ENCODE peak calls at places on chromosome 19, in four cellular contexts. W is occipital lobe, Z is DMS153, M is brain pericyte. C is an unnamed sample.

GRCh38 chr19:2420490-2420889 is 6.9 kb downstream of the TIMM13 start:
- DNase-seq in W (no peak), Z (no peak), M (no peak), C (no peak)

GRCh38 chr19:1226522-1227312 is 11.1 kb downstream of the CBARP start:
- DNase-seq in W (no peak), Z (no peak), M (no peak), C (no peak)

GRCh38 chr19:12769689-12770088 is 5.7 kb downstream of the HOOK2 start:
- DNase-seq in W (no peak), Z (peak), M (no peak), C (peak)

GRCh38 chr19:46784262-46785053 is 3.9 kb downstream of the SLC1A5 start:
- DNase-seq in W (no peak), Z (peak), M (no peak), C (no peak)

GRCh38 chr19:33207903-33208302 is 13.8 kb downstream of the LRP3 start:
- DNase-seq in W (no peak), Z (no peak), M (no peak), C (no peak)

GRCh38 chr19:39830406-39830805 is 3.6 kb downstream of the DYRK1B start:
- DNase-seq in W (no peak), Z (no peak), M (no peak), C (no peak)

GRCh38 chr19:7679017-7679720 is 1.5 kb upstream of the TRAPPC5 start:
- DNase-seq in W (no peak), Z (peak), M (no peak), C (no peak)

GRCh38 chr19:18364826-18365528 is 21.0 kb upstream of the GDF15 start:
- DNase-seq in W (no peak), Z (peak), M (peak), C (peak)

GRCh38 chr19:40604647-40605200 is 3.6 kb downstream of the LTBP4 start:
- DNase-seq in W (no peak), Z (no peak), M (no peak), C (no peak)

GRCh38 chr19:46271488-46272197 is 25.2 kb upstream of the HIF3A start:
- DNase-seq in W (no peak), Z (no peak), M (no peak), C (no peak)

GRCh38 chr19:41064974-41065569 is 23.2 kb upstream of the CYP2A13 start:
- DNase-seq in W (no peak), Z (no peak), M (no peak), C (no peak)

GRCh38 chr19:6362351-6362801 is 1.0 kb downstream of the CLPP start:
- DNase-seq in W (no peak), Z (no peak), M (no peak), C (no peak)

GRCh38 chr19:18340990-18341868 is 831 bp downstream of the PGPEP1 start:
- DNase-seq in W (peak), Z (no peak), M (no peak), C (no peak)

GRCh38 chr19:48244289-48244688 is 11.4 kb downstream of the CARD8 start:
- DNase-seq in W (no peak), Z (no peak), M (no peak), C (no peak)

GRCh38 chr19:12603714-12604113 is 6.9 kb downstream of the ZNF490 start:
- DNase-seq in W (no peak), Z (no peak), M (no peak), C (no peak)

GRCh38 chr19:6947745-6948144 is 60.4 kb downstream of the ADGRE1 start:
- DNase-seq in W (no peak), Z (no peak), M (no peak), C (no peak)

GRCh38 chr19:11227201-11227886 is 12.1 kb upstream of the ANGPTL8 start:
- DNase-seq in W (no peak), Z (no peak), M (no peak), C (no peak)

GRCh38 chr19:30676990-30677679 is 305.0 kb downstream of the ZNF536 start:
- DNase-seq in W (no peak), Z (no peak), M (no peak), C (no peak)

GRCh38 chr19:38047641-38048040 is 140.6 kb downstream of the SIPA1L3 start:
- DNase-seq in W (no peak), Z (no peak), M (no peak), C (no peak)

GRCh38 chr19:14434157-14434501 is 1.0 kb downstream of the PKN1 start:
- DNase-seq in W (no peak), Z (peak), M (no peak), C (no peak)

GRCh38 chr19:32363175-32363574 is 17.8 kb downstream of the ZNF507 start:
- DNase-seq in W (no peak), Z (no peak), M (no peak), C (no peak)

GRCh38 chr19:49643466-49643865 is 1.5 kb downstream of the SCAF1 start:
- DNase-seq in W (no peak), Z (no peak), M (no peak), C (no peak)

GRCh38 chr19:980133-980998 is 3.8 kb upstream of the WDR18 start:
- DNase-seq in W (no peak), Z (no peak), M (no peak), C (no peak)

GRCh38 chr19:47419037-47419783 is at the start of gene MEIS3:
- DNase-seq in W (no peak), Z (no peak), M (no peak), C (no peak)

GRCh38 chr19:1027020-1027952 is 878 bp downstream of the CNN2 start:
- DNase-seq in W (no peak), Z (no peak), M (no peak), C (no peak)

GRCh38 chr19:46495789-46496099 is at the start of gene PNMA8B:
- DNase-seq in W (peak), Z (peak), M (no peak), C (peak)

GRCh38 chr19:48004236-48004635 is 9.8 kb downstream of the ELSPBP1 start:
- DNase-seq in W (no peak), Z (no peak), M (no peak), C (no peak)

GRCh38 chr19:16355293-16356043 is 30.8 kb downstream of the KLF2 start:
- DNase-seq in W (no peak), Z (no peak), M (no peak), C (no peak)

GRCh38 chr19:29873024-29873800 is 61.4 kb downstream of the CCNE1 start:
- DNase-seq in W (peak), Z (no peak), M (no peak), C (peak)

GRCh38 chr19:589693-590395 is at the start of gene HCN2:
- DNase-seq in W (no peak), Z (no peak), M (no peak), C (no peak)

GRCh38 chr19:10918359-10918758 is 10.1 kb downstream of the YIPF2 start:
- DNase-seq in W (no peak), Z (no peak), M (no peak), C (no peak)

GRCh38 chr19:40365613-40366401 is 17.3 kb downstream of the PLD3 start:
- DNase-seq in W (peak), Z (peak), M (no peak), C (no peak)

GRCh38 chr19:3154957-3155736 is 19.3 kb downstream of the GNA15 start:
- DNase-seq in W (no peak), Z (peak), M (peak), C (no peak)

GRCh38 chr19:917323-918151 is at the start of gene KISS1R:
- DNase-seq in W (no peak), Z (no peak), M (no peak), C (peak)

GRCh38 chr19:45139286-45140143 is 21.3 kb downstream of the NKPD1 start:
- DNase-seq in W (no peak), Z (no peak), M (no peak), C (no peak)

GRCh38 chr19:58237324-58237723 is 8.6 kb downstream of the ZNF544 start:
- DNase-seq in W (no peak), Z (no peak), M (no peak), C (no peak)

GRCh38 chr19:39847525-39847924 is 1.3 kb upstream of the FBL start:
- DNase-seq in W (no peak), Z (no peak), M (no peak), C (no peak)

GRCh38 chr19:44666852-44667251 is 4.4 kb upstream of the CEACAM19 start:
- DNase-seq in W (no peak), Z (no peak), M (no peak), C (no peak)

GRCh38 chr19:40525234-40526051 is 51.2 kb upstream of the SHKBP1 start:
- DNase-seq in W (no peak), Z (no peak), M (no peak), C (no peak)

GRCh38 chr19:53624776-53625540 is 6.8 kb upstream of the DPRX start:
- DNase-seq in W (no peak), Z (no peak), M (no peak), C (no peak)